ENCODE peak calls at places on chromosomes 11 and 22, in five cellular contexts. F is Calu3, E is hepatocyte, D is IMR-90, O is HFFc6. L is an unnamed sample.
A peak's percentile ranks its signal among the peaks of the same experiment; 100 is the strongest.

GRCh38 chr11:110972640-110973039 is 260.4 kb upstream of the ARHGAP20 start:
- DNase-seq in F (no peak), E (peak; percentile 51), D (peak; percentile 94), O (peak; percentile 71), L (no peak)

GRCh38 chr11:21710791-21711190 is 482.1 kb upstream of the ANO5 start:
- DNase-seq in F (no peak), E (peak; percentile 20), D (no peak), O (no peak), L (no peak)

GRCh38 chr11:13235895-13236294 is 41.7 kb upstream of the BMAL1 start:
- DNase-seq in F (no peak), E (no peak), D (no peak), O (no peak), L (no peak)

GRCh38 chr11:114774599-114775365 is 96.5 kb downstream of the NXPE2 start:
- DNase-seq in F (peak; percentile 17), E (peak; percentile 86), D (peak; percentile 46), O (no peak), L (peak; percentile 37)

GRCh38 chr11:1341928-1342524 is 32.6 kb upstream of the TOLLIP start:
- DNase-seq in F (no peak), E (no peak), D (peak; percentile 64), O (peak; percentile 8), L (no peak)

GRCh38 chr22:42857845-42858481 is 890 bp upstream of the ARFGAP3 start:
- DNase-seq in F (no peak), E (no peak), D (no peak), O (no peak), L (no peak)

GRCh38 chr11:132549001-132549400 is 983.3 kb downstream of the OPCML start:
- DNase-seq in F (no peak), E (no peak), D (no peak), O (no peak), L (no peak)

GRCh38 chr11:19868281-19868821 is 155.7 kb downstream of the NAV2 start:
- DNase-seq in F (no peak), E (peak; percentile 34), D (peak; percentile 65), O (peak; percentile 19), L (no peak)

GRCh38 chr11:73949912-73950311 is 914 bp upstream of the DNAJB13 start:
- DNase-seq in F (no peak), E (no peak), D (no peak), O (no peak), L (no peak)

GRCh38 chr11:106399624-106400023 is 322.2 kb downstream of the AASDHPPT start:
- DNase-seq in F (no peak), E (no peak), D (peak; percentile 8), O (no peak), L (no peak)

GRCh38 chr11:10657308-10658271 is 36.0 kb downstream of the IRAG1 start:
- DNase-seq in F (no peak), E (peak; percentile 35), D (peak; percentile 82), O (peak; percentile 67), L (peak; percentile 56)

GRCh38 chr11:73173755-73174494 is 31.8 kb upstream of the FCHSD2 start:
- DNase-seq in F (no peak), E (no peak), D (peak; percentile 25), O (no peak), L (no peak)

GRCh38 chr11:12794556-12795230 is 120.5 kb downstream of the TEAD1 start:
- DNase-seq in F (no peak), E (no peak), D (no peak), O (no peak), L (no peak)

GRCh38 chr11:133163463-133164419 is 368.6 kb downstream of the OPCML start:
- DNase-seq in F (peak; percentile 1), E (peak; percentile 71), D (peak; percentile 20), O (peak; percentile 5), L (peak; percentile 47)

GRCh38 chr22:20516399-20516798 is 9.0 kb downstream of the MED15 start:
- DNase-seq in F (no peak), E (no peak), D (no peak), O (no peak), L (no peak)

GRCh38 chr22:41907436-41908401 is 7.2 kb downstream of the SHISA8 start:
- DNase-seq in F (no peak), E (no peak), D (peak; percentile 13), O (no peak), L (no peak)

GRCh38 chr11:118054712-118055640 is 21.9 kb upstream of the TMPRSS4 start:
- DNase-seq in F (no peak), E (no peak), D (no peak), O (no peak), L (no peak)

GRCh38 chr11:1644601-1645356 is 15.2 kb downstream of the KRTAP5-5 start:
- DNase-seq in F (no peak), E (no peak), D (no peak), O (no peak), L (no peak)

GRCh38 chr11:57425565-57426438 is 1.1 kb downstream of the SLC43A3 start:
- DNase-seq in F (no peak), E (peak; percentile 32), D (peak; percentile 14), O (no peak), L (no peak)

GRCh38 chr22:19687561-19688300 is 26.6 kb upstream of the SEPTIN5 start:
- DNase-seq in F (peak; percentile 64), E (no peak), D (no peak), O (no peak), L (no peak)

GRCh38 chr11:68312117-68312779 is at the start of gene LRP5:
- DNase-seq in F (peak; percentile 53), E (peak; percentile 83), D (peak; percentile 10), O (no peak), L (peak; percentile 84)

GRCh38 chr22:21984793-21985192 is 2.2 kb upstream of the TOP3B start:
- DNase-seq in F (no peak), E (peak; percentile 34), D (peak; percentile 40), O (peak; percentile 14), L (peak; percentile 49)

GRCh38 chr11:46348986-46349401 is 1.7 kb downstream of the DGKZ start:
- DNase-seq in F (no peak), E (no peak), D (no peak), O (no peak), L (no peak)

GRCh38 chr22:23896166-23896522 is 2.0 kb downstream of the MIF start:
- DNase-seq in F (no peak), E (no peak), D (no peak), O (no peak), L (no peak)

GRCh38 chr11:26297179-26297970 is 34.6 kb upstream of the ANO3 start:
- DNase-seq in F (peak; percentile 34), E (peak; percentile 77), D (peak; percentile 75), O (peak; percentile 50), L (peak; percentile 29)

GRCh38 chr22:27670701-27671412 is 130.7 kb downstream of the MN1 start:
- DNase-seq in F (peak; percentile 88), E (peak; percentile 92), D (no peak), O (no peak), L (no peak)

GRCh38 chr11:70503878-70504240 is 105.5 kb downstream of the CTTN start:
- DNase-seq in F (no peak), E (peak; percentile 49), D (no peak), O (no peak), L (no peak)

GRCh38 chr11:12229450-12230229 is 119.2 kb downstream of the MICAL2 start:
- DNase-seq in F (no peak), E (peak; percentile 63), D (no peak), O (no peak), L (no peak)

GRCh38 chr11:35682230-35683195 is 19.9 kb downstream of the TRIM44 start:
- DNase-seq in F (peak; percentile 3), E (peak; percentile 47), D (no peak), O (peak; percentile 30), L (no peak)

GRCh38 chr11:65303542-65303941 is 11.1 kb upstream of the CDC42EP2 start:
- DNase-seq in F (no peak), E (no peak), D (no peak), O (no peak), L (no peak)

GRCh38 chr11:92759571-92760214 is 209.8 kb upstream of the MTNR1B start:
- DNase-seq in F (peak; percentile 4), E (no peak), D (no peak), O (no peak), L (no peak)

GRCh38 chr11:107736546-107736945 is 24.7 kb upstream of the SLN start:
- DNase-seq in F (no peak), E (no peak), D (no peak), O (no peak), L (no peak)

GRCh38 chr11:107740256-107740655 is 28.4 kb upstream of the SLN start:
- DNase-seq in F (no peak), E (no peak), D (no peak), O (peak; percentile 12), L (no peak)

GRCh38 chr11:107744736-107745135 is 32.9 kb upstream of the SLN start:
- DNase-seq in F (no peak), E (no peak), D (no peak), O (no peak), L (no peak)

GRCh38 chr11:107743161-107743560 is 31.3 kb upstream of the SLN start:
- DNase-seq in F (no peak), E (no peak), D (no peak), O (no peak), L (no peak)

GRCh38 chr11:107741044-107741823 is 29.4 kb upstream of the SLN start:
- DNase-seq in F (peak; percentile 13), E (peak; percentile 25), D (peak; percentile 44), O (peak; percentile 24), L (peak; percentile 61)
- TF ChIP-seq CTCF in F (peak; percentile 37), E (peak; percentile 52), D (peak; percentile 59), O (peak; percentile 78), L (peak; percentile 81)

GRCh38 chr11:62961017-62961416 is 23.8 kb downstream of the SLC22A6 start:
- DNase-seq in F (no peak), E (no peak), D (no peak), O (no peak), L (no peak)

GRCh38 chr11:62954478-62954877 is 30.3 kb downstream of the SLC22A6 start:
- DNase-seq in F (no peak), E (no peak), D (no peak), O (no peak), L (no peak)

GRCh38 chr11:62959077-62959980 is 25.4 kb downstream of the SLC22A6 start:
- DNase-seq in F (no peak), E (no peak), D (no peak), O (no peak), L (no peak)

GRCh38 chr11:62957147-62957546 is 27.6 kb downstream of the SLC22A6 start:
- DNase-seq in F (no peak), E (no peak), D (no peak), O (no peak), L (no peak)

GRCh38 chr11:62958547-62959071 is 26.2 kb downstream of the SLC22A6 start:
- DNase-seq in F (no peak), E (peak; percentile 70), D (peak; percentile 21), O (no peak), L (no peak)
- TF ChIP-seq CTCF in F (no peak), E (no peak), D (no peak), O (no peak), L (no peak)

GRCh38 chr11:32884770-32885384 is 7.7 kb upstream of the QSER1 start:
- DNase-seq in F (peak; percentile 4), E (peak; percentile 42), D (no peak), O (peak; percentile 5), L (no peak)
- TF ChIP-seq CTCF in F (no peak), E (peak; percentile 49), D (peak; percentile 36), O (peak; percentile 77), L (peak; percentile 25)

DNA sequence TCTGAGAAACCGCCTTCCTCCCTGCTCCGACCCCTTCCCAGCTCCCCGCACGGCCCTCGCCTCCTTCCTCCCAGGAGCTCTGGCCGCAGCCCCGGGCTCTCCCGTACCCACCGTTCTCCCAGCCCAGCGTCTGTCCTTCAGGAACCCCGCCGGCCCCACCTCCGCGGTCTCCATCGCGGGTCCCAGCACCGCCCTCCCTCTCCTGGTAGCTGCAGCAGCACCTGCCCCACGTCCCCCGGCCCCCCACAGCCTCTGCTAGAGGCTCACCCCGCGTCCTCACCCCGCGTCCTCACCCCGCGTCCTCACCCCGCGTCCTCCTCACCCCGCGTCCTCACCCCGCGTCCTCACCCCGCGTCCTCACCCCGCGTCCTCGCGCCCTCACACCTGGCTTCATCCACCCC is 85.9 kb downstream of the WNT7B start:
- DNase-seq in F (no peak), E (no peak), D (no peak), O (no peak), L (no peak)
- TF ChIP-seq CTCF in F (no peak), E (no peak), D (no peak), O (no peak), L (no peak)

L was measured in GM20000.